ENCODE peak calls at places on chromosome 11, in five cellular contexts. D, Q, R, S and A are unnamed samples.

GRCh38 chr11:108543316-108543955 is 45.3 kb upstream of the POGLUT3 start:
- DNase-seq in D (no peak), Q (no peak), R (no peak), S (no peak), A (no peak)

GRCh38 chr11:1820463-1821325 is 14.1 kb upstream of the SYT8 start:
- DNase-seq in D (no peak), Q (no peak), R (peak), S (no peak), A (no peak)

GRCh38 chr11:64755681-64756361 is 4.0 kb downstream of the PYGM start:
- DNase-seq in D (no peak), Q (no peak), R (no peak), S (peak), A (no peak)

GRCh38 chr11:48062649-48063048 is 82.3 kb downstream of the PTPRJ start:
- DNase-seq in D (no peak), Q (no peak), R (no peak), S (no peak), A (no peak)

GRCh38 chr11:126925321-126926093 is 75.1 kb downstream of the KIRREL3 start:
- DNase-seq in D (no peak), Q (no peak), R (peak), S (no peak), A (no peak)

GRCh38 chr11:88779551-88779950 is 286.2 kb downstream of the GRM5 start:
- DNase-seq in D (no peak), Q (no peak), R (peak), S (no peak), A (no peak)

GRCh38 chr11:120577041-120577440 is 65.5 kb downstream of the GRIK4 start:
- DNase-seq in D (no peak), Q (no peak), R (no peak), S (no peak), A (no peak)

GRCh38 chr11:80860632-80861031 is 1419.8 kb upstream of the TENM4 start:
- DNase-seq in D (no peak), Q (no peak), R (peak), S (no peak), A (no peak)

GRCh38 chr11:2771758-2772466 is 72.1 kb upstream of the KCNQ1OT1 start:
- DNase-seq in D (no peak), Q (peak), R (no peak), S (no peak), A (no peak)

GRCh38 chr11:70038034-70038834 is 39.9 kb upstream of the ANO1 start:
- DNase-seq in D (no peak), Q (no peak), R (no peak), S (no peak), A (no peak)

GRCh38 chr11:614583-615452 is 932 bp downstream of the IRF7 start:
- DNase-seq in D (no peak), Q (no peak), R (peak), S (peak), A (no peak)

GRCh38 chr11:10376061-10376460 is 71.2 kb downstream of the ADM start:
- DNase-seq in D (no peak), Q (no peak), R (no peak), S (no peak), A (no peak)

GRCh38 chr11:3984896-3985295 is 109.7 kb upstream of the RRM1 start:
- DNase-seq in D (peak), Q (no peak), R (no peak), S (no peak), A (peak)

GRCh38 chr11:45180888-45181594 is 34.6 kb downstream of the PRDM11 start:
- DNase-seq in D (peak), Q (peak), R (peak), S (peak), A (no peak)

GRCh38 chr11:45180158-45180887 is 33.9 kb downstream of the PRDM11 start:
- DNase-seq in D (no peak), Q (peak), R (peak), S (peak), A (peak)

GRCh38 chr11:45182902-45183301 is 36.5 kb downstream of the PRDM11 start:
- DNase-seq in D (peak), Q (no peak), R (peak), S (peak), A (no peak)

GRCh38 chr11:45179686-45180085 is 33.2 kb downstream of the PRDM11 start:
- DNase-seq in D (no peak), Q (no peak), R (no peak), S (no peak), A (no peak)

GRCh38 chr11:45181595-45182550 is 35.4 kb downstream of the PRDM11 start:
- DNase-seq in D (no peak), Q (no peak), R (no peak), S (no peak), A (no peak)
- H3K27ac ChIP-seq in D (no peak), Q (no peak), R (no peak), S (no peak), A (no peak)

GRCh38 chr11:96000064-96000463 is 76.2 kb upstream of the MTMR2 start:
- DNase-seq in D (no peak), Q (no peak), R (peak), S (no peak), A (no peak)
- H3K4me3 ChIP-seq in D (no peak), Q (no peak), R (peak), S (no peak), A (no peak)

GRCh38 chr11:132035228-132035627 is 664.8 kb downstream of the NTM start:
- DNase-seq in D (no peak), Q (no peak), R (no peak), S (no peak), A (no peak)

GRCh38 chr11:132037961-132038360 is 667.5 kb downstream of the NTM start:
- DNase-seq in D (no peak), Q (no peak), R (no peak), S (no peak), A (no peak)

GRCh38 chr11:132037467-132037862 is 667.0 kb downstream of the NTM start:
- DNase-seq in D (no peak), Q (no peak), R (no peak), S (no peak), A (no peak)

GRCh38 chr11:132035736-132036135 is 665.3 kb downstream of the NTM start:
- DNase-seq in D (no peak), Q (no peak), R (no peak), S (no peak), A (no peak)

GRCh38 chr11:132036751-132037466 is 666.5 kb downstream of the NTM start:
- DNase-seq in D (no peak), Q (no peak), R (no peak), S (no peak), A (no peak)
- H3K27ac ChIP-seq in D (no peak), Q (no peak), R (no peak), S (no peak), A (no peak)

GRCh38 chr11:46690702-46691101 is 9.7 kb downstream of the ARHGAP1 start:
- DNase-seq in D (no peak), Q (no peak), R (no peak), S (no peak), A (no peak)
- H3K4me3 ChIP-seq in D (no peak), Q (no peak), R (no peak), S (no peak), A (no peak)

GRCh38 chr11:86481399-86481798 is 106.7 kb downstream of the CCDC81 start:
- DNase-seq in D (no peak), Q (no peak), R (no peak), S (no peak), A (no peak)
- H3K27ac ChIP-seq in D (no peak), Q (no peak), R (no peak), S (no peak), A (no peak)

GRCh38 chr11:128587415-128587814 is at the start of gene ETS1:
- DNase-seq in D (no peak), Q (no peak), R (no peak), S (peak), A (no peak)
- H3K4me3 ChIP-seq in D (no peak), Q (no peak), R (no peak), S (no peak), A (no peak)

GRCh38 chr11:57937431-57937830 is 86.2 kb upstream of the OR9Q1 start:
- DNase-seq in D (no peak), Q (no peak), R (no peak), S (no peak), A (no peak)
- H3K27ac ChIP-seq in D (no peak), Q (no peak), R (no peak), S (no peak), A (no peak)